ENCODE peak calls at places on chromosomes 5 and 9, in seven cellular contexts. Y, N, G, P, V, M and W are unnamed samples.

GRCh38 chr5:136149891-136150290 is 17.2 kb downstream of the SMAD5 start:
- DNase-seq in Y (no peak), N (no peak), G (no peak), P (no peak), V (no peak), M (no peak), W (no peak)

GRCh38 chr5:135264451-135265445 is 134.3 kb downstream of the MACROH2A1 start:
- DNase-seq in Y (no peak), N (no peak), G (no peak), P (no peak), V (no peak), M (no peak), W (no peak)

GRCh38 chr9:123069010-123069481 is 35.6 kb downstream of the GPR21 start:
- DNase-seq in Y (no peak), N (no peak), G (no peak), P (no peak), V (no peak), M (no peak), W (no peak)

GRCh38 chr5:67211926-67212325 is 15.3 kb upstream of the CD180 start:
- DNase-seq in Y (no peak), N (no peak), G (no peak), P (no peak), V (no peak), M (no peak), W (no peak)

GRCh38 chr9:127562841-127563523 is 49.1 kb upstream of the STXBP1 start:
- DNase-seq in Y (no peak), N (no peak), G (no peak), P (no peak), V (peak), M (no peak), W (no peak)

GRCh38 chr5:163410505-163410904 is 26.9 kb upstream of the CCNG1 start:
- DNase-seq in Y (no peak), N (no peak), G (no peak), P (no peak), V (no peak), M (no peak), W (no peak)

GRCh38 chr5:15320896-15321295 is 179.1 kb upstream of the FBXL7 start:
- DNase-seq in Y (no peak), N (no peak), G (no peak), P (no peak), V (no peak), M (no peak), W (no peak)

GRCh38 chr5:177405312-177405711 is 4.1 kb downstream of the F12 start:
- DNase-seq in Y (no peak), N (no peak), G (no peak), P (no peak), V (no peak), M (no peak), W (no peak)

GRCh38 chr9:116860509-116861120 is 173.5 kb downstream of the TRIM32 start:
- DNase-seq in Y (peak), N (peak), G (peak), P (peak), V (peak), M (no peak), W (peak)

GRCh38 chr9:130997925-130998595 is 10.9 kb upstream of the LAMC3 start:
- DNase-seq in Y (peak), N (peak), G (peak), P (peak), V (peak), M (no peak), W (peak)

GRCh38 chr9:2709645-2710101 is 7.6 kb upstream of the KCNV2 start:
- DNase-seq in Y (no peak), N (no peak), G (no peak), P (no peak), V (no peak), M (no peak), W (no peak)

GRCh38 chr5:36763454-36763853 is 113.1 kb upstream of the NIPBL start:
- DNase-seq in Y (no peak), N (no peak), G (no peak), P (no peak), V (peak), M (no peak), W (no peak)

GRCh38 chr9:131020862-131021261 is 11.9 kb downstream of the LAMC3 start:
- DNase-seq in Y (no peak), N (no peak), G (no peak), P (no peak), V (no peak), M (no peak), W (no peak)

GRCh38 chr5:173736923-173737412 is 120.5 kb upstream of the BOD1 start:
- DNase-seq in Y (peak), N (no peak), G (peak), P (peak), V (no peak), M (no peak), W (peak)

GRCh38 chr5:59296317-59297264 is 596.9 kb downstream of the PDE4D start:
- DNase-seq in Y (no peak), N (no peak), G (no peak), P (no peak), V (no peak), M (no peak), W (no peak)

GRCh38 chr9:126081746-126082145 is 244.9 kb upstream of the MVB12B start:
- DNase-seq in Y (no peak), N (no peak), G (no peak), P (no peak), V (no peak), M (no peak), W (no peak)

GRCh38 chr9:131739192-131739961 is 499 bp downstream of the RAPGEF1 start:
- DNase-seq in Y (peak), N (no peak), G (peak), P (peak), V (peak), M (peak), W (peak)

GRCh38 chr5:158271155-158271554 is 412.2 kb upstream of the CLINT1 start:
- DNase-seq in Y (no peak), N (no peak), G (no peak), P (no peak), V (no peak), M (no peak), W (no peak)

GRCh38 chr5:1204693-1205242 is 3.4 kb downstream of the SLC6A19 start:
- DNase-seq in Y (no peak), N (peak), G (peak), P (no peak), V (no peak), M (no peak), W (no peak)

GRCh38 chr5:119346404-119346803 is 9.4 kb upstream of the TNFAIP8 start:
- DNase-seq in Y (no peak), N (no peak), G (no peak), P (no peak), V (no peak), M (no peak), W (no peak)

GRCh38 chr9:36597412-36598178 is 24.9 kb downstream of the MELK start:
- DNase-seq in Y (no peak), N (peak), G (peak), P (peak), V (no peak), M (no peak), W (no peak)

GRCh38 chr5:128083811-128084227 is 253 bp downstream of the SLC12A2 start:
- DNase-seq in Y (no peak), N (no peak), G (no peak), P (peak), V (no peak), M (peak), W (peak)

GRCh38 chr5:128083033-128083810 is at the start of gene SLC12A2:
- DNase-seq in Y (peak), N (peak), G (peak), P (peak), V (peak), M (peak), W (peak)

GRCh38 chr5:128081111-128081865 is 2.3 kb upstream of the SLC12A2 start:
- DNase-seq in Y (no peak), N (peak), G (no peak), P (no peak), V (no peak), M (no peak), W (no peak)

GRCh38 chr5:128084228-128085167 is 932 bp downstream of the SLC12A2 start:
- DNase-seq in Y (peak), N (no peak), G (no peak), P (peak), V (peak), M (peak), W (peak)

GRCh38 chr5:128082551-128083032 is 974 bp upstream of the SLC12A2 start:
- DNase-seq in Y (no peak), N (peak), G (no peak), P (no peak), V (no peak), M (no peak), W (no peak)
- TF ChIP-seq POLR2AphosphoS5 in Y (no peak), N (no peak), G (no peak), P (no peak), V (no peak), M (no peak), W (no peak)

GRCh38 chr5:125026900-125027731 is 280.7 kb upstream of the ZNF608 start:
- DNase-seq in Y (peak), N (no peak), G (no peak), P (no peak), V (peak), M (no peak), W (no peak)
- TF ChIP-seq POLR2AphosphoS5 in Y (peak), N (no peak), G (no peak), P (no peak), V (no peak), M (no peak), W (no peak)

GRCh38 chr5:147753783-147754182 is 28.7 kb downstream of the JAKMIP2 start:
- DNase-seq in Y (no peak), N (no peak), G (no peak), P (no peak), V (no peak), M (no peak), W (no peak)

GRCh38 chr5:147760086-147760485 is 22.4 kb downstream of the JAKMIP2 start:
- DNase-seq in Y (no peak), N (no peak), G (no peak), P (no peak), V (no peak), M (no peak), W (no peak)

GRCh38 chr5:147754372-147755122 is 28.0 kb downstream of the JAKMIP2 start:
- DNase-seq in Y (no peak), N (no peak), G (no peak), P (no peak), V (no peak), M (no peak), W (no peak)

GRCh38 chr5:147759441-147759840 is 23.1 kb downstream of the JAKMIP2 start:
- DNase-seq in Y (no peak), N (no peak), G (no peak), P (no peak), V (no peak), M (no peak), W (no peak)

DNA sequence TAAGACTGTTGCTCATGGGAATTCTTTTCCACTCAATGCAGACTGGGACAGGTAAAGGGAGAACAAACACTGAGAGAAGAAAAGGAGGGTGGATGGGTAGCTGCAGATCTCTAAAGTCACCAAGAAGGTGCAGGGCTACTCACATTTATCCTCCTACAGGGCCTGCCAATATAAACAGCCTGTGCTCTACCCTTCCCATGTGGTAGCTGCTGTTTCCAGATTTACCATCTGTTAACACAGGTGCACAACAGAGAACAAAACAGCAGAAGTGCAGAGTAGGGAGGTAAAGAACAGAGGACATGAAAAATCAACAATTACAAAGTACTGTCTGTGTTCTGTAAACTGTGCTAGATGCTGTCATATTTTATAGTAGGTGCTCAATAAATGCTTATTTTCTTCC is 26.0 kb downstream of the JAKMIP2 start:
- DNase-seq in Y (no peak), N (no peak), G (no peak), P (no peak), V (no peak), M (no peak), W (no peak)
- TF ChIP-seq POLR2AphosphoS5 in Y (peak), N (no peak), G (no peak), P (no peak), V (no peak), M (no peak), W (no peak)

DNA sequence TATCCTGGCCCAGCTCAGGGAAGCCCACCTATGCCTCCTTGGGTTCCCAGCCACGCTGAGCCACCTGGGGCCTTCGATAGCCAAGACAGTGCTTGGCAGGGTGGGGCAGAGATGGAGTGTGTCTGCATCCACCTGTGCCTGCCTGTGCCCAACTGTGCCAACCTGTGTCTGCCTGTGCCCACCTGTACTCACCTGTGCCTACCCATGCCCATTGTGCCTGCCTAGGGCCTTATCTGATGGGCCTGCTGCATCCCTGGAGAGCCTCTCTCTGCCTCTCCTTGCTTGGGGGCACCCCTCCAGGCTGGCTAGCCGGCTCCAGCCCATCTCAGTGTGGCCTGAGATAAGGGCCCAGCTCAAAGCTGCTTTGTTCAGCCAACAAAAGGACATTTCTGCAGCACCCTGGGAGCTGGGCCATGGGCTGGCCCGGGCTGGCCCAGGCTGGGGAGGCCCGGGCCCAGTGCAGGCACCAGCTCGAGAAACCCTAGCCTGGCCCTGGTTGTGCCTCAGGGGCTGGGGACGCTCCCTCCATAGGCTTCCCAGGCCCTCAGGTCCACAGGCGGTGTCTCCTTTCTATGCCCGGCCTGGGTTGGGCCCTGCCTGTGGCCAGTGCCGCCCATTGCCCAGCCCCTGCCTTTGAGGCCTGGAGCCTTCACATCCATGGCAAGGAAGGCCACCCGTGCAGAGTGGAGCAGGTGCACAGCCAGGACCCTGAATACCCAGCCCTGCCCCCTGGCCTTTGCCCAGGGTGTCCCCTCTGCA is 37.3 kb upstream of the NOTCH1 start:
- DNase-seq in Y (no peak), N (no peak), G (no peak), P (no peak), V (no peak), M (no peak), W (no peak)
- TF ChIP-seq POLR2AphosphoS5 in Y (no peak), N (no peak), G (no peak), P (no peak), V (no peak), M (no peak), W (no peak)

DNA sequence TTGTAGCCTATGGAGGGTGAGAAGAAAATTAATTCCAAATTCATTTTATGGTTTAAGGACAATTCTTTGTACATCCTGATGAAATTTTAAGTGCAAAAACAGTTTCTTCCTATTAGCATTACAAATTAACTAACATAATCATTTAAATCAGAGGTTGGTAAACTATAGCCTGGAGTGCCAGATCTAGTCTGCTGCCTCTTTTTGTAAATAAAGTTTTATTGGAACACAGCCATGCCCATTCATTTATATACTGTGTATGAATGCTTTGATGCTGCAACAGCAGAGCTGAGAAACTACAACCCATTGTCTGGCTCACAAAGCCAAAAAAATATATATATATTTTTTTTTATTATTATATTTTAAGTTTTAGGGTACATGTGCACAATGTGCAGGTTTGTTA is 80.2 kb downstream of the FNIP1 start:
- DNase-seq in Y (no peak), N (no peak), G (no peak), P (no peak), V (no peak), M (no peak), W (no peak)
- TF ChIP-seq POLR2AphosphoS5 in Y (no peak), N (no peak), G (no peak), P (no peak), V (no peak), M (no peak), W (no peak)

GRCh38 chr5:159508344-159508743 is 178.1 kb upstream of the IL12B start:
- DNase-seq in Y (no peak), N (no peak), G (no peak), P (no peak), V (no peak), M (no peak), W (no peak)

GRCh38 chr5:159507661-159508060 is 177.4 kb upstream of the IL12B start:
- DNase-seq in Y (no peak), N (no peak), G (no peak), P (no peak), V (no peak), M (no peak), W (no peak)

GRCh38 chr5:159511570-159511969 is 181.3 kb upstream of the IL12B start:
- DNase-seq in Y (no peak), N (no peak), G (no peak), P (no peak), V (no peak), M (no peak), W (no peak)

GRCh38 chr5:159509002-159509660 is 178.8 kb upstream of the IL12B start:
- DNase-seq in Y (no peak), N (no peak), G (no peak), P (no peak), V (no peak), M (no peak), W (no peak)

GRCh38 chr5:159510282-159510681 is 180.0 kb upstream of the IL12B start:
- DNase-seq in Y (peak), N (no peak), G (no peak), P (no peak), V (peak), M (peak), W (no peak)
- TF ChIP-seq POLR2AphosphoS5 in Y (no peak), N (no peak), G (no peak), P (no peak), V (peak), M (peak), W (no peak)

GRCh38 chr5:8831251-8831650 is 714.6 kb downstream of the SEMA5A start:
- DNase-seq in Y (no peak), N (no peak), G (no peak), P (no peak), V (no peak), M (no peak), W (no peak)
- TF ChIP-seq POLR2AphosphoS5 in Y (no peak), N (no peak), G (no peak), P (no peak), V (no peak), M (no peak), W (no peak)

DNA sequence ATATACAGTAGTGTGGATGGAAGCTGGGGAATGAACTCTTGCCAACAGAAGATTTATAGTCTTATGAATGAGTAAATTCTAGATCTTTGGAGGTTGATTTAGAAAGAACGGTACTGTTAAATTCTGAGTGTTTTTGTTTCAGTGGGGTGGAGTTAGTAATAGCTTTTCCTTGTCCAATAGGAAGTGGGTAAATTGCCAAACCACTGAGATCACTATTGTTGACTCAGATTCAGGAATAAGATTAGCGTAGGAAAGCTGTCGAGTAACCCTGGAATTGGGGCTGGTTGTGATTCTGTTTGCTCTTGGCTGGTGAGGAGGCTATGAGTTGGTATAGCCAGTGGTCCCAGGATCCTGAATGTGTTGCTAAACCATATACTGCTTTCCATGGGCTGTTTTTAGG is 155.6 kb downstream of the ARHGAP26 start:
- DNase-seq in Y (no peak), N (no peak), G (no peak), P (no peak), V (no peak), M (no peak), W (no peak)
- TF ChIP-seq POLR2AphosphoS5 in Y (no peak), N (no peak), G (no peak), P (no peak), V (no peak), M (no peak), W (no peak)